ENCODE peak calls at places on chromosomes 13 and 19, in nine cellular contexts. K, A, N, O, J, L, U, T and H are unnamed samples. For H3K4me1, the result is how much of the 10 kb centered on the place peaks cover.

GRCh38 chr13:66723606-66724005 is 506.5 kb downstream of the PCDH9 start:
- DNase-seq in N (no peak), T (no peak), A (no peak), K (no peak), L (no peak), J (no peak), U (no peak), O (no peak), H (no peak)

GRCh38 chr13:50025446-50025845 is 10.2 kb downstream of the KCNRG start:
- DNase-seq in U (no peak), K (no peak), N (no peak), T (no peak), A (no peak), O (no peak), J (no peak), L (no peak), H (no peak)

GRCh38 chr13:97113231-97114001 is 108.7 kb upstream of the MBNL2 start:
- DNase-seq in J (no peak), U (no peak), N (no peak), O (peak), L (no peak), A (no peak), T (no peak), K (no peak), H (no peak)

GRCh38 chr19:11550265-11550664 is 8.8 kb downstream of the ELOF1 start:
- DNase-seq in K (no peak), A (no peak), T (no peak), L (no peak), O (no peak), U (no peak), N (no peak), J (no peak), H (no peak)

GRCh38 chr13:101627556-101627943 is 175.1 kb downstream of the ITGBL1 start:
- DNase-seq in N (no peak), U (no peak), L (no peak), J (peak), O (no peak), K (no peak), T (no peak), A (no peak), H (no peak)

GRCh38 chr13:41075034-41075433 is 13.7 kb downstream of the WBP4 start:
- DNase-seq in J (peak), O (peak), L (no peak), N (no peak), A (no peak), K (peak), T (peak), U (no peak), H (no peak)

GRCh38 chr19:7789447-7789846 is 26.4 kb downstream of the CLEC4M start:
- DNase-seq in K (peak), T (no peak), U (no peak), N (peak), L (peak), J (no peak), A (no peak), O (no peak), H (no peak)

GRCh38 chr19:55075366-55075998 is at the start of gene EPS8L1:
- DNase-seq in J (no peak), A (no peak), L (peak), U (no peak), K (no peak), T (no peak), O (peak), N (peak), H (no peak)

GRCh38 chr19:41351339-41352245 is 2.1 kb downstream of the TGFB1 start:
- DNase-seq in U (peak), J (peak), N (peak), L (peak), K (peak), O (peak), T (peak), A (peak), H (peak)

GRCh38 chr13:44051923-44052322 is 172.2 kb downstream of the LACC1 start:
- DNase-seq in T (no peak), J (peak), O (no peak), N (no peak), K (no peak), L (no peak), A (no peak), U (no peak), H (no peak)

GRCh38 chr13:97250560-97250959 is 28.4 kb downstream of the MBNL2 start:
- DNase-seq in J (no peak), O (no peak), A (no peak), U (no peak), N (no peak), T (no peak), K (no peak), L (no peak), H (no peak)

GRCh38 chr13:34413538-34414210 is 528.4 kb upstream of the NBEA start:
- DNase-seq in J (no peak), N (no peak), K (no peak), L (no peak), A (no peak), U (no peak), O (no peak), T (no peak), H (no peak)

GRCh38 chr13:41622545-41623429 is 165.4 kb downstream of the RGCC start:
- DNase-seq in K (no peak), J (peak), A (no peak), N (no peak), L (no peak), O (no peak), U (no peak), T (no peak), H (peak)

GRCh38 chr19:38194061-38194701 is 29.8 kb downstream of the DPF1 start:
- DNase-seq in U (no peak), T (no peak), A (no peak), O (no peak), J (no peak), N (no peak), K (no peak), L (no peak), H (no peak)

GRCh38 chr13:21218351-21219043 is 42.0 kb downstream of the MRPL57 start:
- DNase-seq in U (no peak), N (no peak), K (no peak), T (no peak), O (no peak), L (no peak), J (no peak), A (no peak), H (no peak)

GRCh38 chr13:49935171-49936084 is 712 bp downstream of the SPRYD7 start:
- DNase-seq in O (peak), L (peak), K (peak), N (peak), A (peak), U (peak), T (peak), J (peak), H (no peak)

GRCh38 chr19:16737909-16738308 is 18.3 kb downstream of the NWD1 start:
- DNase-seq in U (no peak), T (no peak), L (no peak), O (peak), A (no peak), N (no peak), J (no peak), K (no peak), H (no peak)

GRCh38 chr13:74067818-74068217 is 66.4 kb downstream of the KLF12 start:
- DNase-seq in U (no peak), J (no peak), A (no peak), N (no peak), O (no peak), L (no peak), K (no peak), T (no peak), H (no peak)

GRCh38 chr13:48580185-48580803 is 47.4 kb upstream of the RCBTB2 start:
- DNase-seq in U (peak), T (peak), L (no peak), O (peak), J (peak), N (peak), A (no peak), K (peak), H (no peak)

GRCh38 chr13:85503797-85504196 is 295.4 kb downstream of the SLITRK6 start:
- DNase-seq in U (no peak), O (no peak), L (no peak), T (no peak), K (no peak), J (no peak), N (no peak), A (no peak), H (no peak)

GRCh38 chr13:87498681-87499080 is 172.5 kb upstream of the SLITRK5 start:
- DNase-seq in N (no peak), L (no peak), A (no peak), J (peak), K (no peak), O (no peak), U (no peak), T (no peak), H (no peak)

GRCh38 chr13:114077938-114078335 is 54.5 kb downstream of the RASA3 start:
- DNase-seq in O (no peak), N (no peak), J (peak), U (peak), T (peak), A (no peak), L (no peak), K (no peak), H (peak)

GRCh38 chr19:10286803-10287737 is at the start of gene ICAM4:
- DNase-seq in A (no peak), T (peak), L (peak), K (no peak), O (peak), J (peak), N (peak), U (peak), H (no peak)

GRCh38 chr13:59144700-59145099 is 1019.0 kb downstream of the DIAPH3 start:
- DNase-seq in A (no peak), O (peak), T (no peak), N (no peak), J (no peak), L (no peak), U (no peak), K (no peak), H (no peak)

GRCh38 chr13:29743229-29743786 is 107.1 kb downstream of the UBL3 start:
- DNase-seq in T (no peak), J (peak), N (peak), U (no peak), A (no peak), L (no peak), K (no peak), O (peak), H (no peak)

GRCh38 chr13:113216165-113217056 is 7.0 kb downstream of the CUL4A start:
- DNase-seq in L (peak), T (no peak), O (peak), K (no peak), J (peak), U (peak), A (no peak), N (peak), H (no peak)

GRCh38 chr19:46766569-46767317 is 20.5 kb upstream of the STRN4 start:
- DNase-seq in N (peak), K (peak), L (peak), U (no peak), O (peak), A (no peak), T (peak), J (peak), H (no peak)

GRCh38 chr13:76635232-76636021 is 250.8 kb downstream of the KCTD12 start:
- DNase-seq in K (no peak), N (no peak), A (no peak), T (no peak), J (no peak), L (no peak), O (no peak), U (no peak), H (no peak)

GRCh38 chr19:40612831-40613668 is 11.9 kb downstream of the LTBP4 start:
- DNase-seq in J (peak), O (peak), T (peak), N (peak), A (peak), K (peak), U (peak), L (peak), H (peak)

GRCh38 chr13:63370101-63370500 is 1954.5 kb upstream of the PCDH20 start:
- DNase-seq in U (no peak), K (no peak), J (no peak), O (no peak), A (no peak), T (no peak), N (no peak), L (no peak), H (no peak)

GRCh38 chr19:31969955-31970545 is 375.4 kb upstream of the ZNF507 start:
- DNase-seq in O (peak), J (no peak), K (no peak), T (no peak), A (no peak), L (no peak), N (no peak), U (no peak), H (no peak)

GRCh38 chr13:110396476-110396875 is 89.4 kb downstream of the COL4A2 start:
- DNase-seq in U (no peak), T (no peak), K (no peak), L (no peak), A (no peak), O (no peak), J (no peak), N (no peak), H (no peak)
- H3K4me1 ChIP-seq in U (under half), T (under half), K (under half), L (under half), A (under half), O (under half), J (half or more), N (under half), H (half or more)

DNA sequence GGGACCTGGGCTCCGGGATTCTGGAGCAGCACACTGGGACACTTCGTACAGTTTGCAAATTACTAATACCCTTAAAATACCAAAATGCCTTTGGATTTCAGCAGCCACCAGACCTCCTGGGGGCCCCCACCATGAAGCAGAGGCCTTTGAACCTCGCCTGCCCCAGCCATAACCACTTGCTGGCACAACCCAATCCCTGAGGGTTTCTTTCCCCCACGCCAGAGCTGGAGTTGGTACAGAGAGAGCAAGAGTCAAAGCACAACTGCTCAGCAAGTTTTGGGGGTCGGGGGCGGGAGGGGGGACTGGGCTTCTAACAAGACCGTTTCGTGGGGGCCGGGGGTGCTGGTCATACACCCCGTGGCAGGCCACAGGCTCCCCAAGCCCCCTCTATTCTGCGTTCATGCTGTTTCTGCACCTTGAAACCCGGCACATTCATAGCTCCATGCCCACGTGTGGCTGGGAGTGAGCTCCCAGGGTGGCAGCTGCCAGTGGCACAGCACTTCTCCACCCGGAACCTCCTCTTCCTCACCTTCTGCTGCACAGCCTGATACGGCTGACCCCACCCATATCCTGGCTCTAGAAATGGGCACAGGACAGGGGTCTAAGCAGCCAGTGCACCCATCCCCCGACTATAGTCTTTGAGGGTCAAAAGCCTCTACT is 17.1 kb downstream of the PLEKHF1 start:
- DNase-seq in N (no peak), T (no peak), A (no peak), U (no peak), O (no peak), J (no peak), K (no peak), L (no peak), H (no peak)
- H3K4me1 ChIP-seq in N (under half), T (under half), A (half or more), U (under half), O (under half), J (under half), K (half or more), L (under half), H (half or more)

DNA sequence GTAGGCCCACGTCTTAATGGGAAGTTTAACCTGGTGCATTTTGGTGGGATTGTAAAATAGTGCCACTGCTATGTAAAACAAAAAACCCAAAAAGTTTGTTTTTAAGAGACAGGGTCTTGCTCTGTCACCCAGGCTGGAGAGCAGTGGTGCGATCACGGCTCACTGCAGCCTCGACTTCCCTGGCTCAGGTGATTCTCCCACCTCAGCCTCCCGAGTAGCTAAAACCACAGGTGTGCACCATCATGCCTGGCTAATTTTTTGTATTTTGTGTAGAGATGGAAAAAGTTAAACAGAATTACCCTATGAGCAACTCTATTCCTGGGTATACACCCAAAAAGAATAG is 820 bp upstream of the REXO1 start:
- DNase-seq in J (no peak), L (no peak), A (no peak), U (no peak), O (no peak), K (no peak), N (no peak), T (no peak), H (no peak)
- H3K4me1 ChIP-seq in J (under half), L (under half), A (half or more), U (under half), O (under half), K (half or more), N (under half), T (under half), H (under half)

GRCh38 chr13:24911135-24911524 is 147.2 kb downstream of the RNF17 start:
- DNase-seq in K (no peak), O (no peak), T (no peak), A (no peak), U (no peak), J (peak), L (no peak), N (no peak), H (no peak)
- H3K4me1 ChIP-seq in K (under half), O (under half), T (under half), A (under half), U (under half), J (under half), L (under half), N (under half), H (under half)

DNA sequence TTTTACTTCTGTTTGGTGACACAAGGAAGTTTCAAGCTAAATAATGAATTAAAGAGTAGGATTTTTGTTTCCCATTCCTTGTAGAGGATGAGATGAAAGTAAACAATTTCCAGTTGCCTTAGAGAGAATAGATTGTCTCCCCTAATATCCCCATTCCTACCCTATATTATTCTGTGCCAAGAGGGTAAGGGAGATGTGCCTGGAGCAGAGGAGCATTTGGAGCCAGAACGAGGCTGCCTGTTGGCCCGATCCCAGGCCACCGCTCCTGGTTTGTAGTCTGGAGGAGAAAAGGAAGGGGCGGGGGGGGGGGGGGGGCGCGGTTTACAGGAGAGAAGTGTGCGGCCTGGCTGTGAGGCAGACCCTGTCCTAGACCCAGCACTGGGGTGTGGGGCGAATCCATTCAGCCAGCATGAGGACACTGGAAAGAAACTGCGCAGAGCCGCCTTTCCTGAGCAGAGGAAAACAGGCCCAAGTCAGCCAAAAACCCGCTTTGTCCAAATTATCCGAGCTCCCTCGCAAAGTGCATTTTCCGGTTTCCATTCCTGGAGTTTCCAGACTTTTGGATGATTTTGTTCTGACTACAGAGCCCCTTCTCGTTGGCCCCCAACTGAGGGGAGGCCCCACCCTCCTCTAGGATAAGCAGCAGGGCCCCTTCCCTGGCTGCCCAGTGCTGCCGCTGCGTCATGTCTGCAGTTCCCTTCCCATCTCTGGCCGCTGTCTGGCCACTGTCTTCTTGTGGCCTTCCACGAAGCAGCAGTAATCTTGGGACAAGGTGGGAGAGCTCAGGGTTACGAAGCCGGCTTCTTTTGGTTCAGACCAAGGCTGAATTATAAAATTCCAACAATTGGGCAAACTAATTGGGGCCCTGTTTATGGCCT is 23.0 kb downstream of the NFIX start:
- DNase-seq in N (peak), T (peak), O (no peak), A (no peak), J (peak), L (peak), U (peak), K (no peak), H (no peak)
- H3K4me1 ChIP-seq in N (under half), T (under half), O (under half), A (half or more), J (half or more), L (under half), U (half or more), K (under half), H (half or more)

GRCh38 chr19:43224855-43225253 is 19.4 kb upstream of the PSG4 start:
- DNase-seq in T (no peak), U (no peak), O (no peak), K (no peak), N (no peak), J (no peak), A (no peak), L (no peak), H (no peak)

DNA sequence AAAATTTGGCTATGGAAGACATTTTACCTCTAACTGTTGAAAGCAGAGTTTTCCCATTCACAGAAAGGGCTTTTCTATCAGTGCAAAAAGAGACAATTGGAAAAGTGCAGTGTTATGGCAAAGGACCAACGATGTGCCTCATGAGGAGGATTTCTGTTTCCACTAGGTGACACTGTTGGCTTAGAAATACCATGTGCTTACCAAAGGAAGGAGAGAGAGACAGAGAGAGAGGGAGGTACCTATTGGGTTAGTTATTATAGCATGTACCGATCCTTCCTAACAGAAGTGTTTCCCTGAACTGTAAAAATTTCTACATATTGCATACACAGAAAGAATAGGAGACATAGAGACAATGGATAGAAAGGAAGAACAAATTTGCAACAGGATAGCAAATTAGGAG is 23.9 kb upstream of the PSG4 start:
- DNase-seq in O (no peak), N (no peak), J (peak), K (no peak), U (no peak), L (no peak), A (no peak), T (no peak), H (no peak)
- H3K4me1 ChIP-seq in O (under half), N (under half), J (under half), K (under half), U (under half), L (under half), A (under half), T (under half), H (under half)

GRCh38 chr13:110339263-110339662 is 32.2 kb downstream of the COL4A2 start:
- DNase-seq in L (no peak), O (no peak), N (no peak), T (no peak), U (peak), K (no peak), A (no peak), J (no peak), H (no peak)
- H3K4me1 ChIP-seq in L (under half), O (under half), N (under half), T (under half), U (half or more), K (under half), A (half or more), J (under half), H (under half)

DNA sequence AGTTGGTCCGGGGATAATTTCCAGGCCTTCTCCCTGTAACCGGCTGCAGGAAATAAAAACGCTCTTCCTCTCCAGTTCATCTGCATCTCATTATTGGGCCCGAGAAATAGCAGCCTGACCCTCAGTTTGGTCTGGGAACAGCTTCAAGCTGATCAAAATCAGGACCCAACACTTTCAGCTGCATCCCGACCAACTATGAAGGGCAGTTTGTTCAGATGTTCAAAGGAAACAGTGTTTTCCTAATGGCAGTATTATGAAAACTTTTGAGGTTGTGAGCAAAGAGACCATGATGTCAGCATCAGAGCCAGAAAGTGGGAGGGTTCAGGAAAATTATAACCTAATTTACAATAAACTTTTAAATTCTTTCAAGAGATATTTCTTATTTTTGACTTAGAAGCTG is 35.7 kb downstream of the STK24 start:
- DNase-seq in U (no peak), O (no peak), J (peak), K (no peak), A (no peak), T (no peak), L (no peak), N (no peak), H (no peak)
- H3K4me1 ChIP-seq in U (under half), O (half or more), J (under half), K (half or more), A (half or more), T (under half), L (under half), N (under half), H (under half)